ENCODE peak calls at places on chromosome 18, in five cellular contexts. One of them, this sample, is unnamed. For H3K4me1, the result is how much of the 10 kb centered on the place peaks cover.

GRCh38 chr18:31373641-31374040 is 2.9 kb upstream of the DSG4 start:
- DNase-seq in IMR-90: no peak
- DNase-seq in fibroblast of lung: no peak
- DNase-seq in naive thymus-derived CD4-positive, alpha-beta T cell: no peak
- DNase-seq in GM12878: no peak
- DNase-seq in this sample: no peak

GRCh38 chr18:50726960-50727589 is 92.7 kb downstream of the MRO start:
- DNase-seq in naive thymus-derived CD4-positive, alpha-beta T cell: no peak
- DNase-seq in fibroblast of lung: no peak
- DNase-seq in IMR-90: no peak
- DNase-seq in GM12878: peak
- DNase-seq in this sample: no peak

GRCh38 chr18:5582054-5582453 is 38.3 kb upstream of the EPB41L3 start:
- DNase-seq in IMR-90: peak
- DNase-seq in fibroblast of lung: peak
- DNase-seq in GM12878: no peak
- DNase-seq in naive thymus-derived CD4-positive, alpha-beta T cell: no peak
- DNase-seq in this sample: no peak

GRCh38 chr18:2173464-2173863 is 397.8 kb downstream of the METTL4 start:
- DNase-seq in naive thymus-derived CD4-positive, alpha-beta T cell: no peak
- DNase-seq in GM12878: no peak
- DNase-seq in IMR-90: peak
- DNase-seq in fibroblast of lung: peak
- DNase-seq in this sample: no peak

GRCh38 chr18:65601775-65602174 is 149.0 kb upstream of the CDH7 start:
- DNase-seq in naive thymus-derived CD4-positive, alpha-beta T cell: no peak
- DNase-seq in IMR-90: no peak
- DNase-seq in fibroblast of lung: no peak
- DNase-seq in GM12878: no peak
- DNase-seq in this sample: no peak

GRCh38 chr18:54712315-54712714 is 116.0 kb upstream of the RAB27B start:
- DNase-seq in IMR-90: peak
- DNase-seq in GM12878: no peak
- DNase-seq in fibroblast of lung: peak
- DNase-seq in naive thymus-derived CD4-positive, alpha-beta T cell: no peak
- DNase-seq in this sample: no peak

GRCh38 chr18:2672410-2672809 is 16.9 kb downstream of the SMCHD1 start:
- DNase-seq in GM12878: no peak
- DNase-seq in IMR-90: no peak
- DNase-seq in fibroblast of lung: no peak
- DNase-seq in naive thymus-derived CD4-positive, alpha-beta T cell: no peak
- DNase-seq in this sample: no peak

GRCh38 chr18:71012789-71013188 is 723.9 kb downstream of the SOCS6 start:
- DNase-seq in naive thymus-derived CD4-positive, alpha-beta T cell: no peak
- DNase-seq in GM12878: no peak
- DNase-seq in fibroblast of lung: no peak
- DNase-seq in IMR-90: no peak
- DNase-seq in this sample: no peak

GRCh38 chr18:6363216-6363615 is 51.5 kb downstream of the L3MBTL4 start:
- DNase-seq in fibroblast of lung: no peak
- DNase-seq in IMR-90: no peak
- DNase-seq in naive thymus-derived CD4-positive, alpha-beta T cell: no peak
- DNase-seq in GM12878: peak
- DNase-seq in this sample: no peak

GRCh38 chr18:1468550-1468949 is 563.9 kb downstream of the ADCYAP1 start:
- DNase-seq in fibroblast of lung: no peak
- DNase-seq in GM12878: no peak
- DNase-seq in naive thymus-derived CD4-positive, alpha-beta T cell: no peak
- DNase-seq in IMR-90: no peak
- DNase-seq in this sample: no peak

GRCh38 chr18:5237083-5237722 is 40.1 kb upstream of the AKAIN1 start:
- DNase-seq in fibroblast of lung: peak
- DNase-seq in naive thymus-derived CD4-positive, alpha-beta T cell: no peak
- DNase-seq in IMR-90: peak
- DNase-seq in GM12878: no peak
- DNase-seq in this sample: no peak

DNA sequence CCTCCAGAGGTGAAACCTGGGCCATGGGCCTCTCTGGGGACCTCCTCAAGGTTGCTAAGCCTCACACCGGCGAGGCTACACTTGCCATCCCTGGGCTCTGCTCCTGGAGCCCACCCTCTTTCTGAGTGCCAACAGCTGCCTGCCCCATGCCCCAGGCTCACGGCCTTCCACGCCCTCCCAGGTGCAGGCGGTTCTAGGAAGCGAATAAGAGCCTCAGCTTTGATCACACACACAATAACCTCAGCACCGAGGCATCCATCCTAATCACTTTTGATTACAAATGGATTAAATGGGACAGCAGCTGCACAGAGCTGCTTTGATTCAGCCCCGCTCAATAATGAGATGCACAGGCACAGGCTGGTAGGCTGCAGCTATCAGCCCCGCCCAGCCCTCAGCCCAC is 171.1 kb downstream of the SETBP1 start:
- DNase-seq in fibroblast of lung: no peak
- DNase-seq in naive thymus-derived CD4-positive, alpha-beta T cell: no peak
- DNase-seq in GM12878: no peak
- DNase-seq in IMR-90: no peak
- DNase-seq in this sample: no peak
- H3K4me1 ChIP-seq in fibroblast of lung: under half
- H3K4me1 ChIP-seq in naive thymus-derived CD4-positive, alpha-beta T cell: under half
- H3K4me1 ChIP-seq in GM12878: under half
- H3K4me1 ChIP-seq in IMR-90: under half
- H3K4me1 ChIP-seq in this sample: under half

GRCh38 chr18:74291771-74292540 is at the start of gene CYB5A:
- DNase-seq in IMR-90: peak
- DNase-seq in fibroblast of lung: peak
- DNase-seq in GM12878: peak
- DNase-seq in naive thymus-derived CD4-positive, alpha-beta T cell: peak
- DNase-seq in this sample: peak
- H3K4me1 ChIP-seq in IMR-90: under half
- H3K4me1 ChIP-seq in fibroblast of lung: under half
- H3K4me1 ChIP-seq in GM12878: under half
- H3K4me1 ChIP-seq in naive thymus-derived CD4-positive, alpha-beta T cell: under half
- H3K4me1 ChIP-seq in this sample: under half

DNA sequence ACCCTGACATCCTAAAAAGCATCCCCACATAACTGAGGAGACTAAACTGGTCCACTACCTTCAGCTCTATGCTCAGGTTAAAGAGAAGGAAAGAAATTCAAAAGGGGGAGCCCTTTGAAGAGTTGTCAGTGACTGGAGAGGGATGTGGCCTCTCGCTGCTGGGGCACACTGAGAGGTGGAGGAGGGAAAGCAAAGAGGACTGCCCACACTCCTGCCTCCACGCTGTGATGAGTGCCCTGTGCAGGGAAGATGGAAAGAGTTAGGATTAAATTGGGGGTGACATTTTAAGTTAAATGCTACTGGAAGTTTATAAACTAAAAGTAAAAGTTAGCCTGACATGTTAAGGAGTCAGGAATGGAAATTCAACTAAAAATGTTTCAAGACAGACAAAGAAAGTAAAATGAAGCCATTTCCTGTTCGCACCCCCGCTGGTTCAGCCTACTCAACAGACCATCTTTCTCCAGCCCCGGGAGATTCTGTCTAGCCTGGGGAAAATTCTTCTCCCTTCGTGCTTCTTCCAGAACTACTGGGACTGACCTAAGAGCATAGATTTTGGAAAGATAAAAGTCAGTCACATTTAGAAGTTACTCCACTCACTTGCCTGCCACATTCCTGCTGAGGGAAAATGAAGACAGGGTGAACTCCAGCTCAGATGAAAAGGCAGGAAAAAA is 17.8 kb upstream of the INO80C start:
- DNase-seq in GM12878: no peak
- DNase-seq in IMR-90: no peak
- DNase-seq in naive thymus-derived CD4-positive, alpha-beta T cell: no peak
- DNase-seq in fibroblast of lung: no peak
- DNase-seq in this sample: no peak
- H3K4me1 ChIP-seq in GM12878: under half
- H3K4me1 ChIP-seq in IMR-90: under half
- H3K4me1 ChIP-seq in naive thymus-derived CD4-positive, alpha-beta T cell: under half
- H3K4me1 ChIP-seq in fibroblast of lung: under half
- H3K4me1 ChIP-seq in this sample: under half

GRCh38 chr18:10055125-10055750 is 141.4 kb downstream of the VAPA start:
- DNase-seq in GM12878: no peak
- DNase-seq in IMR-90: no peak
- DNase-seq in fibroblast of lung: no peak
- DNase-seq in naive thymus-derived CD4-positive, alpha-beta T cell: no peak
- DNase-seq in this sample: no peak
- H3K4me1 ChIP-seq in GM12878: under half
- H3K4me1 ChIP-seq in IMR-90: under half
- H3K4me1 ChIP-seq in fibroblast of lung: under half
- H3K4me1 ChIP-seq in naive thymus-derived CD4-positive, alpha-beta T cell: under half
- H3K4me1 ChIP-seq in this sample: under half

GRCh38 chr18:48850891-48851302 is 99.9 kb downstream of the SMAD7 start:
- DNase-seq in naive thymus-derived CD4-positive, alpha-beta T cell: no peak
- DNase-seq in IMR-90: peak
- DNase-seq in fibroblast of lung: peak
- DNase-seq in GM12878: no peak
- DNase-seq in this sample: no peak

GRCh38 chr18:48852792-48853191 is 98.0 kb downstream of the SMAD7 start:
- DNase-seq in IMR-90: no peak
- DNase-seq in fibroblast of lung: no peak
- DNase-seq in GM12878: no peak
- DNase-seq in naive thymus-derived CD4-positive, alpha-beta T cell: no peak
- DNase-seq in this sample: no peak

GRCh38 chr18:48853588-48853987 is 97.2 kb downstream of the SMAD7 start:
- DNase-seq in GM12878: no peak
- DNase-seq in naive thymus-derived CD4-positive, alpha-beta T cell: no peak
- DNase-seq in IMR-90: no peak
- DNase-seq in fibroblast of lung: no peak
- DNase-seq in this sample: no peak

GRCh38 chr18:48851563-48851962 is 99.2 kb downstream of the SMAD7 start:
- DNase-seq in GM12878: no peak
- DNase-seq in naive thymus-derived CD4-positive, alpha-beta T cell: no peak
- DNase-seq in IMR-90: no peak
- DNase-seq in fibroblast of lung: peak
- DNase-seq in this sample: no peak

DNA sequence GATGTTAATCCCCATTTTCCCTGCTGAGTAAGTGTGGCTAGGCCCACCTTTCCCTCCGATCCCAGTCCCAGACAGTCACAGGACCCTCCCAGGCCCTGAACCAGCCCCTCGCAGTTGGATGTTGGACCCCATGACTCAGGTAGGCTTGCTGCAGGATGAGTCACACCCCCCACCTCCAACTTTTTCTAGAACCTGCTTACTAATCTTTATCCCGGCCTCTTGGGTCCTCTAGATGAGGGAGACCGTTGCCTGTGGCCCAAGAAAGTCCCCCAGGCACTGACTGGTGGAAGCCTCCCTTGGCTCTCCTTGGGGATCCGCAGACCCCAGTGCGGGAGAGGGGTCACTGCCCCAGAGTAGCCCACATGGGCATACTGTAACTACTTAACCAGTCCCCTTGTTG is 98.5 kb downstream of the SMAD7 start:
- DNase-seq in naive thymus-derived CD4-positive, alpha-beta T cell: no peak
- DNase-seq in fibroblast of lung: peak
- DNase-seq in IMR-90: peak
- DNase-seq in GM12878: no peak
- DNase-seq in this sample: no peak
- H3K4me1 ChIP-seq in naive thymus-derived CD4-positive, alpha-beta T cell: under half
- H3K4me1 ChIP-seq in fibroblast of lung: under half
- H3K4me1 ChIP-seq in IMR-90: under half
- H3K4me1 ChIP-seq in GM12878: under half
- H3K4me1 ChIP-seq in this sample: under half

DNA sequence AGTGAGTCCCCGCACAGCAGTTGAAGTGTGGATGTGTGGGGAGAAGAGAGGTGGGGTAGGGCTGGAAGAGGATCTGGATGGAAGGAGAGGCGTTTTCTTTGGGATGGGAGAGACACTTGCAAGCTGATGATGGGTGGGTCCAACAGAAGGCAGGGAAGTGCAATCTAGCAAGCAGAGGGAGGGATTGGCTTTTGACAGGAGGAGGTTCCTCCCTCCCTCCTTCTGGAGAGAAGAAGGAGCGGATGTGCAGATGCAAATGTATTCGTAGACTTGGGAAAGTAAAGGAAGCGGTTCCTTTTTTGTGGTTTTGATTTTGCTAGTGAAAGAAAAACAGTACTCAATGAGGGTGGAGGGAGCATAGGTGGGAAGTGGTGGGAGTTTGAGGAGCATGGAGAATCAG is 48.9 kb downstream of the LAMA3 start:
- DNase-seq in IMR-90: no peak
- DNase-seq in naive thymus-derived CD4-positive, alpha-beta T cell: no peak
- DNase-seq in GM12878: no peak
- DNase-seq in fibroblast of lung: no peak
- DNase-seq in this sample: no peak
- H3K4me1 ChIP-seq in IMR-90: under half
- H3K4me1 ChIP-seq in naive thymus-derived CD4-positive, alpha-beta T cell: under half
- H3K4me1 ChIP-seq in GM12878: under half
- H3K4me1 ChIP-seq in fibroblast of lung: under half
- H3K4me1 ChIP-seq in this sample: under half

GRCh38 chr18:10301831-10302483 is 152.5 kb upstream of the APCDD1 start:
- DNase-seq in GM12878: no peak
- DNase-seq in naive thymus-derived CD4-positive, alpha-beta T cell: no peak
- DNase-seq in IMR-90: no peak
- DNase-seq in fibroblast of lung: no peak
- DNase-seq in this sample: no peak
- H3K4me1 ChIP-seq in GM12878: under half
- H3K4me1 ChIP-seq in naive thymus-derived CD4-positive, alpha-beta T cell: under half
- H3K4me1 ChIP-seq in IMR-90: under half
- H3K4me1 ChIP-seq in fibroblast of lung: under half
- H3K4me1 ChIP-seq in this sample: under half

GRCh38 chr18:22913861-22914260 is 19.3 kb upstream of the RBBP8 start:
- DNase-seq in fibroblast of lung: no peak
- DNase-seq in IMR-90: no peak
- DNase-seq in naive thymus-derived CD4-positive, alpha-beta T cell: no peak
- DNase-seq in GM12878: no peak
- DNase-seq in this sample: no peak

GRCh38 chr18:22914633-22915032 is 18.5 kb upstream of the RBBP8 start:
- DNase-seq in fibroblast of lung: no peak
- DNase-seq in GM12878: no peak
- DNase-seq in naive thymus-derived CD4-positive, alpha-beta T cell: no peak
- DNase-seq in IMR-90: no peak
- DNase-seq in this sample: no peak

GRCh38 chr18:22912149-22912548 is 21.0 kb upstream of the RBBP8 start:
- DNase-seq in GM12878: no peak
- DNase-seq in fibroblast of lung: no peak
- DNase-seq in IMR-90: no peak
- DNase-seq in naive thymus-derived CD4-positive, alpha-beta T cell: no peak
- DNase-seq in this sample: no peak

GRCh38 chr18:22912835-22913234 is 20.3 kb upstream of the RBBP8 start:
- DNase-seq in fibroblast of lung: peak
- DNase-seq in GM12878: no peak
- DNase-seq in IMR-90: peak
- DNase-seq in naive thymus-derived CD4-positive, alpha-beta T cell: no peak
- DNase-seq in this sample: no peak

GRCh38 chr18:22915337-22915736 is 17.8 kb upstream of the RBBP8 start:
- DNase-seq in fibroblast of lung: no peak
- DNase-seq in IMR-90: no peak
- DNase-seq in GM12878: no peak
- DNase-seq in naive thymus-derived CD4-positive, alpha-beta T cell: no peak
- DNase-seq in this sample: no peak
- H3K4me1 ChIP-seq in fibroblast of lung: under half
- H3K4me1 ChIP-seq in IMR-90: under half
- H3K4me1 ChIP-seq in GM12878: under half
- H3K4me1 ChIP-seq in naive thymus-derived CD4-positive, alpha-beta T cell: under half
- H3K4me1 ChIP-seq in this sample: under half

This sample was measured in esophagus squamous epithelium.